ENCODE peak calls at places on chromosomes 7 and 10, in six cellular contexts. W, J, H, E, R and O are unnamed samples. For H3K36me3, the result is how much of the 10 kb centered on the place peaks cover.

GRCh38 chr7:154581251-154581890 is 421.6 kb downstream of the PAXIP1 start:
- DNase-seq in W (no peak), J (no peak), H (no peak), E (no peak), R (no peak), O (no peak)

GRCh38 chr10:47042815-47043750 is 131.9 kb downstream of the PTPN20 start:
- DNase-seq in W (peak), J (no peak), H (no peak), E (peak), R (no peak), O (no peak)

GRCh38 chr10:65670087-65670486 is 1255.7 kb upstream of the LRRTM3 start:
- DNase-seq in W (no peak), J (no peak), H (no peak), E (no peak), R (no peak), O (no peak)

GRCh38 chr10:97714401-97715258 is 1.1 kb downstream of the MARVELD1 start:
- DNase-seq in W (peak), J (peak), H (peak), E (peak), R (peak), O (peak)

GRCh38 chr7:113071465-113071864 is 15.2 kb downstream of the GPR85 start:
- DNase-seq in W (peak), J (no peak), H (no peak), E (no peak), R (no peak), O (no peak)

GRCh38 chr7:158587425-158588084 is at the start of gene PTPRN2:
- DNase-seq in W (peak), J (peak), H (peak), E (peak), R (peak), O (no peak)

GRCh38 chr10:5559642-5560141 is 34.9 kb downstream of the CALML3 start:
- DNase-seq in W (no peak), J (peak), H (no peak), E (no peak), R (no peak), O (no peak)

GRCh38 chr7:148824864-148825263 is 59.2 kb downstream of the EZH2 start:
- DNase-seq in W (no peak), J (no peak), H (no peak), E (no peak), R (no peak), O (no peak)

GRCh38 chr7:134886353-134887057 is 99.8 kb upstream of the AGBL3 start:
- DNase-seq in W (no peak), J (peak), H (peak), E (no peak), R (peak), O (no peak)

GRCh38 chr10:49138361-49138891 is 4.6 kb upstream of the FAM170B start:
- DNase-seq in W (no peak), J (peak), H (no peak), E (no peak), R (peak), O (no peak)

GRCh38 chr7:113289140-113289740 is 170.9 kb upstream of the SMIM30 start:
- DNase-seq in W (no peak), J (no peak), H (peak), E (no peak), R (no peak), O (no peak)

GRCh38 chr10:132508497-132509443 is 28.8 kb upstream of the INPP5A start:
- DNase-seq in W (peak), J (peak), H (no peak), E (peak), R (peak), O (peak)

GRCh38 chr10:111598433-111599059 is 521.7 kb downstream of the ADRA2A start:
- DNase-seq in W (no peak), J (peak), H (peak), E (no peak), R (no peak), O (no peak)

GRCh38 chr10:20492447-20492846 is 404.7 kb downstream of the NEBL start:
- DNase-seq in W (no peak), J (no peak), H (peak), E (no peak), R (no peak), O (no peak)

GRCh38 chr7:94382746-94383145 is 11.9 kb upstream of the COL1A2 start:
- DNase-seq in W (no peak), J (no peak), H (no peak), E (no peak), R (no peak), O (no peak)

GRCh38 chr10:124741922-124742417 is 2.2 kb downstream of the FAM53B start:
- DNase-seq in W (no peak), J (no peak), H (no peak), E (peak), R (no peak), O (no peak)

GRCh38 chr7:92685146-92686042 is 95.2 kb upstream of the FAM133B start:
- DNase-seq in W (no peak), J (no peak), H (no peak), E (no peak), R (no peak), O (no peak)

GRCh38 chr10:58856508-58857240 is 319.8 kb upstream of the PHYHIPL start:
- DNase-seq in W (no peak), J (no peak), H (peak), E (no peak), R (no peak), O (peak)

GRCh38 chr10:33609546-33609945 is 275.1 kb upstream of the NRP1 start:
- DNase-seq in W (no peak), J (no peak), H (no peak), E (no peak), R (no peak), O (no peak)

GRCh38 chr7:12123172-12123571 is 87.9 kb upstream of the TMEM106B start:
- DNase-seq in W (no peak), J (no peak), H (no peak), E (no peak), R (no peak), O (no peak)

GRCh38 chr7:116496653-116497052 is 2.9 kb upstream of the CAV2 start:
- DNase-seq in W (no peak), J (no peak), H (no peak), E (no peak), R (no peak), O (no peak)

GRCh38 chr7:6092953-6093354 is 61.8 kb downstream of the ANKRD61 start:
- DNase-seq in W (no peak), J (no peak), H (no peak), E (no peak), R (no peak), O (no peak)

DNA sequence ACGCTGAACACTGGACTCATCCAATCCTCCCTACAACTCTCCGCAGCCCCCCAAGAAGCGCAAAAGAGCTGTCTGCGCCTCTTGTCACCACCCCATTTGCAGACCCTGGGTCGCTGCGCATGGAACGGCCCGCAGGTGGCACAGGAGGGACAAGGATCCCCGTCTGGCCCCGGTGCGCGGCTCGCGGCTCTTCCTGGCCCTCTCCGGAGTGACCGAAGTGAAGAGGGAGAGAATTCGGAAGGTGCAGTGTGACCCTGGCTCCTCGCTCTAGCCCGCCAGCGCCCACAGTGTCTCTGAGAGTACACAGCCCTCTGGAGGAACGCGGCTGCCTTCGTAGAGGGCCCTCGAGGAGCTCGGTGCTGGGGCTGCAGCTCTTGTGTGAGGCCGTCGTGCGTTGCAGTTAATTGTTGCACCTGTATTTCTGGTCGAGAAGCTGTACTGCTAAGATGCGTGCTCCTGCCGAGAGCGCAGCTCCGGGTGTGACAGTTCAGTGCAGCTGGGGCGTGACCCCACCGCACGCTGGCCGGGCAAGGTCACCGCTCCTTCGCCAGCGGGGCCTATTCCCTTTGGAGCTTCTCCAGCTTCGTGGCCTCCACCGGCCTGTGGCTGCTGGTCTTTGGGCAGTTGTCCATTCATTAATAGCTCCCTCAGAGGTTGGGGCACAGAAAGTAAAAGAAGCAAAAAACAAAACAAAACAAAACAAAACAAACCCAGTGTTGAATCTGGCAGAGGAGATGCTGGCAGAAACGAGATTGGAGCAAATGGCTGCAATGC is 119.0 kb downstream of the SEC23IP start:
- DNase-seq in W (no peak), J (no peak), H (peak), E (no peak), R (no peak), O (no peak)
- TF ChIP-seq CTCF in W (no peak), J (no peak), H (no peak), E (no peak), R (no peak), O (no peak)

DNA sequence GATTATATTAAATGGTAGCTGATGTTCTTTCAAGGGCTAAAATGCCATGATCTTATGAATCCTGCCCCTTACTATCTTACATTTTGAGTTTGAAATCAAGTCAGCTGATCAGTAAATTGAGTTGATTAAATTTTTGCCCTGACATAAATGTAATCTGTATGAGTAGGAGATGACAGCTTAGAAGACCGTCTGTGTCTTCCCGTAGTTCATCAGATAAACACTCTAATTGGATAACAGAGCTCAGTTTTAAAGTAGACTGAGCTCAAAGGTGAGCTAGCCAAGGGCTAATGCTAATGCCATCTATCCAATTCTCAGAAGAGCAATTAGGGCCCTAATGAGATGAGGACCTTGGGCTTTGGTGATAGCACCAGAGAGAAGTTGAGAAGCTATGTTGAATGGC is 82.9 kb downstream of the LRRC4 start:
- DNase-seq in W (no peak), J (no peak), H (no peak), E (no peak), R (no peak), O (no peak)
- H3K4me3 ChIP-seq in W (no peak), J (no peak), H (no peak), E (no peak), R (no peak), O (no peak)

GRCh38 chr7:129017264-129017663 is 37.6 kb downstream of the TNPO3 start:
- DNase-seq in W (no peak), J (no peak), H (no peak), E (no peak), R (no peak), O (no peak)
- H3K36me3 ChIP-seq in W (under half), J (under half), H (under half), E (half or more), R (under half), O (under half)

DNA sequence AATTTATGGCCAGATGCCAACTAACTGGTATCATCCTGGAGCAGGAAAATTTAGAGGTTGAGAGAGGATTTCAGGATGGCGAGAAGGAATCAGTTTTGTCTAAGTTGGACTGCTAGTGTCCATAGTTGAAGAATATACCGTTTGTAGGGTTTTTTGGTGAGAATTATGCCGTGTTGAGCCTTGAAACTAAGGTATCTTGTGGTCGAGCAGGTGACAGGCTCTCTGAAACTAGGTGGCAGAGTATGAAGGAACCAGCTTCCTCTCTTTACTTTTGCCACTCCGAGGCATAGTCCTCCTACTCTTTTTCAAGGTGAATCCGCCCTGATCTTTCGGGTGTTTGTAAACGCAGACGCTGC is 9.7 kb downstream of the MDFIC start:
- DNase-seq in W (no peak), J (no peak), H (no peak), E (no peak), R (no peak), O (no peak)
- TF ChIP-seq CTCF in W (no peak), J (no peak), H (no peak), E (no peak), R (no peak), O (no peak)

DNA sequence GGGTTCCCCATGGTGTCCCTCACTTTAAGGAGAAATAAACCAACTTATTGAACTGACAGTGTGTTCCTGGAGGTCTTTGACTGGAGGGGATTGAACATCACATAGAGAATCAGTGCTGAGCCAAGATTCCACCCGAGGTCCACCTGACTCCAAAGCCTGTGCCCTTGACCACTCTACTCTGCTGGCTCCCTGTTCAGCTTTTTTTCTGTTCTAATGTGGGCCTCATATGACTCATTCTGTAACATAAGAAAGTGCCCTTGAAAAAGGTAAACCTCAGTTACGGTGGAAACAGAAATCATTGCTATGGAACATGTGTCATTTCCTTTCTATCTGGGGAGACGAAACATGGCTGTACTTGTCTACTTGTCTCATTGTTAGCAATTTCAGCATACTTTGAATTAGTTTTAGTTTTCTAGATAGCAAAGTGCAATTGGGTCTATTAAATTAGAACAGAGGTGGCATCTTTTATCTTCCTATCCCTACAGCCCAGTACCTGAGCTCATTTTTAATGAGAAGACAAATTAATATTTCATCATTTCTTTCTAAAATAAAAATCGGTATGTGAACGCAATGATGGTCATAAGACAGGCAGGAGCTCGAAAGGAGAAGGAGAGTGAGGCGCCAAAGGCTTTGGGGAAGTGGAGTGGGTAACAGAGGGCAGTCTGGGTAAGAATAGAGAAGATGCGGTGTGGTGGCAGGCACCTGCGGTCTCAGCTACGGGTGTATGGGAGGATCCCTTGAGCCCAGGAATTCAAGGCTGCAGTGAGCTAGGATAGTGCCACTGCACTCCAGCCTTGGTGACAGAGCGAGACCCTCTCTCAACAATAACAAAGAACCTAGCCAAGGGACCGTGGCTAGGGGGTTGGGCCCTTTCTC is 1.5 kb downstream of the GSDME start:
- DNase-seq in W (no peak), J (no peak), H (no peak), E (no peak), R (no peak), O (no peak)
- H3K4me3 ChIP-seq in W (no peak), J (no peak), H (no peak), E (peak), R (peak), O (peak)

GRCh38 chr10:88913157-88913556 is 33.1 kb downstream of the STAMBPL1 start:
- DNase-seq in W (no peak), J (no peak), H (no peak), E (no peak), R (no peak), O (no peak)

GRCh38 chr10:88913803-88914202 is 33.8 kb downstream of the STAMBPL1 start:
- DNase-seq in W (no peak), J (no peak), H (no peak), E (no peak), R (no peak), O (no peak)

GRCh38 chr10:88908194-88908593 is 28.1 kb downstream of the STAMBPL1 start:
- DNase-seq in W (no peak), J (no peak), H (no peak), E (no peak), R (no peak), O (no peak)

GRCh38 chr10:88911121-88911520 is 31.1 kb downstream of the STAMBPL1 start:
- DNase-seq in W (no peak), J (no peak), H (no peak), E (no peak), R (no peak), O (no peak)

DNA sequence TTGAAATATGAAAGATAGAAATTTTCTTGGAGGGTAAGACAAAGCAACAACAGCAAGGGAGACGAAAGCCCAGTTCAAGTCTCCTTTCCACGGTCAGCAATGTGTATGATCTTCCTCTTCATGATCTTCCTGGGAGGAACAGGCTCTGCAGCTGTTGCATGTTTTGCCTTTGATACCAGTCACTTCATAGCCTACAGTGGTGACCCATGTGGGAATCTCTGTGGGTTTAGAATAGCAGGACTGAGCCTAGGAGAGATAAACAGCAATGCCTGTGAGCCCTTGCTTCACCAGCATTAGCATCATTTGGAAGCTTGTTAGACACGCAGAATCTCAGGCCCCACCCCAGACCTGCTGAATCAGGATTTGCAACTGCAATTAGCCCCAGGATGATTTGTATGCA is 31.8 kb downstream of the STAMBPL1 start:
- DNase-seq in W (no peak), J (no peak), H (no peak), E (no peak), R (no peak), O (no peak)
- H3K36me3 ChIP-seq in W (under half), J (under half), H (under half), E (half or more), R (under half), O (under half)

DNA sequence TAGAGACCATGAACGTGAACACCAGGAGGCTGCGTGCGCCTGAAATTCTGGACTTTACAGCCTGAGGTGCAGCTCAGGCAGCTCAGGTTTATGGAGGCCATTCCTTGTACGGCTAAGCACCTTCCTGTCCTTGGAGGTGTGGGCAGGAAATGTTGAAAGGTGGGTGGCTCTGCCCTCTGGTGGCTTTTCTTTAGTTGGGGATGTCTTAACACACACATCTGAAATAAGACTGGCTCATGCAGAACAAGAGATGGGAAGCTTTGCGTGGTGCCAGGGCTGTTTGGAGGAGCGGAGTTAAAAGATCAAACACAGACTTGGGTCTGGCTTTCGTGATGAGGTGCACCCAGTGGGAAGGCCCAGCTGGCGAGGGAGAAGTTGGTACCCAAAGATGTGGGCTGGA is 64.1 kb downstream of the DOCK1 start:
- DNase-seq in W (no peak), J (no peak), H (no peak), E (no peak), R (no peak), O (no peak)
- TF ChIP-seq CTCF in W (peak), J (no peak), H (peak), E (no peak), R (peak), O (no peak)

GRCh38 chr10:1550291-1550595 is 187.1 kb downstream of the ADARB2 start:
- DNase-seq in W (no peak), J (no peak), H (no peak), E (no peak), R (no peak), O (no peak)
- H3K4me3 ChIP-seq in W (no peak), J (no peak), H (no peak), E (no peak), R (no peak), O (no peak)